ENCODE peak calls at places on chromosomes 1 and 21, in four cellular contexts. Q, U, Y and B are unnamed samples.

GRCh38 chr1:63774617-63775417 is 1.0 kb downstream of the ROR1 start:
- DNase-seq in Q (peak; percentile 72), U (no peak), Y (peak; percentile 76), B (peak; percentile 65)

GRCh38 chr1:223504741-223505140 is 111.5 kb downstream of the CCDC185 start:
- DNase-seq in Q (no peak), Y (no peak), U (no peak), B (no peak)

GRCh38 chr1:46606255-46606965 is 2.3 kb upstream of the MKNK1 start:
- DNase-seq in U (no peak), Q (no peak), Y (no peak), B (no peak)

GRCh38 chr21:43278766-43279577 is 110.2 kb downstream of the CRYAA start:
- DNase-seq in Y (no peak), Q (no peak), U (no peak), B (no peak)

GRCh38 chr1:91406773-91407389 is 2.2 kb upstream of the HFM1 start:
- DNase-seq in Y (no peak), Q (no peak), U (peak; percentile 41), B (no peak)

GRCh38 chr1:54833146-54833545 is 32.0 kb upstream of the TTC22 start:
- DNase-seq in Y (no peak), U (no peak), Q (no peak), B (no peak)

GRCh38 chr1:36068866-36069265 is 15.0 kb upstream of the TEKT2 start:
- DNase-seq in U (no peak), Y (no peak), Q (no peak), B (no peak)

GRCh38 chr21:42003051-42003461 is 7.1 kb downstream of the ZBTB21 start:
- DNase-seq in Q (no peak), U (no peak), Y (no peak), B (no peak)

GRCh38 chr1:240027059-240027462 is 64.6 kb upstream of the FMN2 start:
- DNase-seq in U (peak; percentile 38), Q (peak; percentile 52), Y (peak; percentile 65), B (peak; percentile 57)

GRCh38 chr21:37868896-37869295 is 47.4 kb downstream of the KCNJ6 start:
- DNase-seq in U (no peak), Q (no peak), Y (no peak), B (no peak)

GRCh38 chr21:45522381-45522780 is 19.9 kb downstream of the SLC19A1 start:
- DNase-seq in U (no peak), Q (no peak), Y (no peak), B (no peak)

GRCh38 chr1:26787381-26787705 is 407 bp upstream of the PIGV start:
- DNase-seq in U (no peak), Y (no peak), Q (no peak), B (no peak)

GRCh38 chr1:51310871-51311613 is 19.3 kb downstream of the TTC39A start:
- DNase-seq in Y (no peak), U (no peak), Q (no peak), B (no peak)

GRCh38 chr1:39104158-39105060 is 78.3 kb downstream of the NDUFS5 start:
- DNase-seq in Q (peak; percentile 55), U (no peak), Y (no peak), B (no peak)

GRCh38 chr1:29343908-29344307 is 107.6 kb downstream of the PTPRU start:
- DNase-seq in Y (no peak), U (no peak), Q (no peak), B (no peak)

GRCh38 chr1:235635938-235636663 is 13.5 kb downstream of the GNG4 start:
- DNase-seq in U (no peak), Y (no peak), Q (no peak), B (no peak)

GRCh38 chr1:19388980-19389379 is 76.9 kb downstream of the SLC66A1 start:
- DNase-seq in Q (no peak), U (no peak), Y (no peak), B (no peak)

GRCh38 chr1:220879509-220880366 is 495 bp downstream of the HLX start:
- DNase-seq in Y (peak; percentile 90), U (peak; percentile 67), Q (peak; percentile 41), B (no peak)

GRCh38 chr1:220884109-220884980 is 5.1 kb downstream of the HLX start:
- DNase-seq in U (no peak), Y (no peak), Q (peak; percentile 71), B (peak; percentile 69)

GRCh38 chr1:220880367-220880680 is 1.1 kb downstream of the HLX start:
- DNase-seq in U (no peak), Q (no peak), Y (no peak), B (no peak)

GRCh38 chr1:220880726-220881506 is 1.7 kb downstream of the HLX start:
- DNase-seq in U (peak; percentile 19), Q (no peak), Y (peak; percentile 22), B (peak; percentile 67)

GRCh38 chr1:220881918-220882891 is 3.0 kb downstream of the HLX start:
- DNase-seq in Q (peak; percentile 92), U (no peak), Y (peak; percentile 13), B (peak; percentile 89)
- TF ChIP-seq CTCF in Q (peak; percentile 39), U (peak; percentile 16), Y (no peak), B (peak; percentile 66)

GRCh38 chr1:201518105-201518504 is 11.2 kb upstream of the CSRP1 start:
- DNase-seq in U (no peak), Y (no peak), Q (no peak), B (no peak)

GRCh38 chr1:201516511-201517127 is 9.7 kb upstream of the CSRP1 start:
- DNase-seq in U (no peak), Q (no peak), Y (no peak), B (no peak)

GRCh38 chr1:201515895-201516294 is 9.0 kb upstream of the CSRP1 start:
- DNase-seq in U (peak; percentile 80), Y (no peak), Q (no peak), B (no peak)

GRCh38 chr1:201515062-201515750 is 8.3 kb upstream of the CSRP1 start:
- DNase-seq in Y (no peak), U (no peak), Q (no peak), B (no peak)

GRCh38 chr1:201517631-201518030 is 10.7 kb upstream of the CSRP1 start:
- DNase-seq in Q (no peak), U (no peak), Y (no peak), B (no peak)
- TF ChIP-seq TEAD4 in Q (no peak), U (no peak), Y (no peak), B (no peak)

DNA sequence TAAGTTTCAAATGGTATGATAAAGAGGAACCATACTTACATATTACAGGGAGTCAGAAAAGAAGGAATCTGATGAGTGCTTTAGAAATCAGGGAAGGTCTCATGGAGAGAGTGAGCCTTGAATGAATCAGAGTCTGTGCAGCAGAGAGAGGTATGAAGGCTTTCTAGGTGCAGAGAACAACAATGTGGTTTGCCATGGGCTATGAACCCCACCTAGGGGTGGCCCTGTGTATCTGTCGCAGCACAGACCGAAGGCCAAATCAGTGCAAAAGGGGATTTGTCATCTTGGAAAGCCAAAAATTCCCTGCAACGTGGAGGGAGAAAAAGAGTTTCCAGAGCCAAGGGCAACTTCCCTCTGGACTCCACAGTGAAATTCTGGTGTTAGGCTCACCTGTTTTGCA is 3.5 kb downstream of the PAPPA2 start:
- DNase-seq in Q (peak; percentile 39), Y (peak; percentile 21), U (peak; percentile 52), B (no peak)
- TF ChIP-seq CTCF in Q (peak; percentile 68), Y (peak; percentile 18), U (peak; percentile 53), B (peak; percentile 90)

DNA sequence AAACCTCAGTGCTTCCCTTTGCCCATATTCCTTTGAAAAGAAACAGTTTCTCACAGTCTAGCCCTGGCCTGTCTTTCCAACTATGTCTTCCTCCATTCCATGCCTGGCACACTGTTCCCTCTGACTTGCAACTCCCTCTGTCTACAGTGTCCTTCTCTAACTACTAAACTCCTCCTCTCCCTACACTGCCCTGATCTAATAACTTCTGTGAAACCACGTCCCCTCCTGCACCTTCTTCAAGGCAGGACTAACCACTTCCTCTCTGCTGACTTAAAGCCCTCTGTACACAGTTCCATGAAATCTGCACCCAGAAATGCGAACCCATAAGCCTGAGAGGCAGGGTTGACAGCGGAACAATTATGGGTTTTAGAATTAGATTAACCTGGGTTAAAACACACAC is 62.2 kb upstream of the ATP1B1 start:
- DNase-seq in U (no peak), Y (no peak), Q (no peak), B (no peak)
- TF ChIP-seq TEAD4 in U (no peak), Y (no peak), Q (no peak), B (no peak)